ENCODE peak calls at places on chromosomes 4 and X, in six cellular contexts. O, I, R, D, X and L are unnamed samples.

GRCh38 chrX:145825896-145826295 is 8.3 kb downstream of the SLITRK2 start:
- DNase-seq in O (no peak), I (no peak), R (peak), D (peak), X (no peak), L (peak)

GRCh38 chr4:125243835-125244397 is 70.8 kb upstream of the FAT4 start:
- DNase-seq in O (peak), I (no peak), R (no peak), D (peak), X (no peak), L (no peak)

GRCh38 chrX:40085086-40085551 is 12.6 kb downstream of the BCOR start:
- DNase-seq in O (peak), I (no peak), R (no peak), D (peak), X (no peak), L (peak)

GRCh38 chrX:70141373-70141772 is 8.1 kb downstream of the IGBP1 start:
- DNase-seq in O (no peak), I (no peak), R (no peak), D (no peak), X (no peak), L (no peak)

GRCh38 chrX:148567229-148567628 is 66.8 kb downstream of the AFF2 start:
- DNase-seq in O (peak), I (no peak), R (no peak), D (peak), X (no peak), L (no peak)

GRCh38 chr4:178955614-178956013 is 1513.4 kb upstream of the AGA start:
- DNase-seq in O (no peak), I (no peak), R (no peak), D (no peak), X (no peak), L (no peak)

GRCh38 chr4:17336069-17336468 is 175.8 kb downstream of the QDPR start:
- DNase-seq in O (no peak), I (no peak), R (no peak), D (no peak), X (no peak), L (no peak)

GRCh38 chrX:39895228-39896110 is 202.3 kb downstream of the BCOR start:
- DNase-seq in O (no peak), I (no peak), R (no peak), D (no peak), X (no peak), L (peak)

GRCh38 chr4:80611366-80611765 is 275.8 kb downstream of the CFAP299 start:
- DNase-seq in O (no peak), I (no peak), R (no peak), D (no peak), X (no peak), L (no peak)

GRCh38 chrX:68536884-68537283 is 38.0 kb downstream of the YIPF6 start:
- DNase-seq in O (no peak), I (no peak), R (peak), D (no peak), X (no peak), L (no peak)

GRCh38 chr4:69689530-69690111 is 36.6 kb upstream of the UGT2A1 start:
- DNase-seq in O (peak), I (no peak), R (peak), D (peak), X (no peak), L (peak)

GRCh38 chr4:95377511-95377910 is 171.3 kb downstream of the UNC5C start:
- DNase-seq in O (no peak), I (no peak), R (no peak), D (no peak), X (no peak), L (no peak)

GRCh38 chrX:53235566-53235965 is 10.6 kb upstream of the KDM5C start:
- DNase-seq in O (no peak), I (no peak), R (no peak), D (no peak), X (no peak), L (no peak)

GRCh38 chr4:44928062-44928380 is 201.7 kb upstream of the GNPDA2 start:
- DNase-seq in O (no peak), I (no peak), R (no peak), D (no peak), X (no peak), L (no peak)

GRCh38 chr4:182324282-182324681 is 81.1 kb downstream of the TENM3 start:
- DNase-seq in O (peak), I (no peak), R (no peak), D (no peak), X (no peak), L (no peak)

GRCh38 chr4:88893961-88894360 is 163.0 kb downstream of the FAM13A start:
- DNase-seq in O (peak), I (no peak), R (no peak), D (peak), X (no peak), L (no peak)

GRCh38 chr4:8394806-8395205 is 45.7 kb downstream of the ACOX3 start:
- DNase-seq in O (no peak), I (no peak), R (no peak), D (no peak), X (no peak), L (no peak)

GRCh38 chrX:85619962-85620361 is 240.5 kb upstream of the POF1B start:
- DNase-seq in O (no peak), I (no peak), R (no peak), D (no peak), X (no peak), L (no peak)

GRCh38 chr4:119647558-119647957 is 19.0 kb upstream of the PDE5A start:
- DNase-seq in O (no peak), I (no peak), R (no peak), D (peak), X (no peak), L (peak)

GRCh38 chrX:45771560-45772340 is 571.1 kb upstream of the DIPK2B start:
- DNase-seq in O (peak), I (peak), R (no peak), D (peak), X (no peak), L (no peak)

GRCh38 chr4:55358668-55359067 is 12.6 kb downstream of the SRD5A3 start:
- DNase-seq in O (peak), I (no peak), R (no peak), D (peak), X (no peak), L (peak)

GRCh38 chr4:185567828-185568442 is 32.6 kb upstream of the PDLIM3 start:
- DNase-seq in O (no peak), I (no peak), R (no peak), D (peak), X (no peak), L (no peak)

GRCh38 chr4:52861879-52862604 is at the start of gene RASL11B:
- DNase-seq in O (peak), I (peak), R (peak), D (peak), X (peak), L (peak)

DNA sequence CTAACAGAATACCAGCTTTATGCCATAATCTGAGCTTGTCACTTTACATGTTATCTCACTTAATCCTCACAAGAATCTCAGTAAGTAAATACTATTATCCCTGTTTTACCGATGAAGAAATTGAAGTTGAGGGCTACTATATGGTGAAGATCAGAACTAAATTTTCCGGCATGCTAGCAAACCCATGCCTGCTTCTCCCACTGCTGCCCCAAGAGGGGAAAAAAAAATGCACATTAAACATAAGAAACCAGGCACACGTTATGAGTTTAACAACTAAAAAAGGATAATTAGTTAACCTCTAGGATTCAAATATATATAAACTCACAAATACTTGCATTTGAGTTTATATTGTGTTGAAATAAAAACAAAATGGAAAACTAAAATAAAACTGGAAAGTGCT is 10.8 kb downstream of the SLC10A7 start:
- DNase-seq in O (no peak), I (no peak), R (no peak), D (no peak), X (no peak), L (no peak)
- TF ChIP-seq CTCF in O (peak), I (no peak), R (peak), D (peak), X (peak), L (no peak)

DNA sequence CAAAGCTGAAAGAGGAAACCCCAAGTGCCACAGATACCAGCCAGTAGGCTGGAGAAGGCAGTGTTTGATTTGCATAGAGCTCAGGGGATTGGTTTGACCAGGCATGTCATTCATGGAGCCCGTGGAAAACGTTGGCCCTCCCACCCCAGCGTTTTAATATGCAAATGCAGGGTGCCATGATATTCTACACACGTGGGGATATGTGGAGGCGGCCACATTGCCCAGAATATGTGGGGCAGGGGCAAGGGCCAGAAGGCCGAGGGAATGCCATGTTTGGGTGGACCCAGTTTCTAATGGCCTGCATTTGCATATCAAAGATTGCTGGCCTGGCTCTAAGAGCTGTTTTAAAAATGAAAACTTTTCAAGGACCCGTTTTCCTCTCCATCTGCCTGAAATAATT is 71.1 kb downstream of the MAP9 start:
- DNase-seq in O (no peak), I (no peak), R (no peak), D (no peak), X (no peak), L (no peak)
- TF ChIP-seq CTCF in O (no peak), I (no peak), R (no peak), D (no peak), X (no peak), L (no peak)

DNA sequence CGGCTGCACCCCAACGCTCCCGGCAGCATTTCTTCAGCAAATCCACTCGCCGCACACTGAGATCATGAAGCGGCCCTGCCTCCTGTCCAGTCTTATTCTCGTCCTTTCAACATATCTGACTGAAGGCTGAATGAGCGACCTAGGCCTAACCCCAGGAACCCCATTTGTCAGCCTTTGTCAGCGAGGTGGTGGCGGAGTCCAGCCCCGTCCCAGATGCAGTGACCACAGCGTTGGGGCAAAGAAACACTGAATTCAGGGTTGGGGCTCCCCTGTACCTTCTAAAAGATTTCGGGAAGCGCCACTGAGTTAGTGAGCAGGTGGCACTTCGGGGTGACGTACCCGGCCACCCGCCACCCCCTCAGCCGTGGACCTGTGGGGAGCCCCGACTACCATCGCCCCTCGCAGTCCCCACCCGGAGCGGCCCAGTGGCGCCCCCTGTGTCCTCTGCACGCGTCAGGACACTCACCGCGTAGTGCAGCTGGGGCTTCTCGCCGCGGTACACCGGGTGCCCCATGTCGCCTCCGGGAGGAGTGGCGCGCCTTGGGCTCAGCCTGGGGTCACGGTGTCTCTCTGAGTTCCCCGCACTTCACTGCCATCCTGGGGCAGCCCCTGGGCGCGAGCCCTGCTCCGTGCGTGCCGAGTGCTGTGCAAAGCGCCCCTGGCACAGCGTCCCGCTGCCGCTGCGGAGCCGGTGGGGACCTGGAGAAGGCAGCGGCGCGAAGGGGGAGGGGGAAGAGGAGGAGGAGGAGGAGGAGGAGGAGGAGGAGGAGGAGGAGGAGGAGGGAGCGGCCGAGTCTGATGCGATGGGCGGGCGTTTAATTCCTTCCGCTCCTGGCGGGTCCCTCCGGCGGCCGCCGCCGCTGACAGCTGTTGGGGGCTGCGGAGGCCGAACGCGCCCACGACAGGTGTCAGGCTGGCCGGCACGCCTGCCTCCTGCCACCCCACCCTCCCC is 134.1 kb downstream of the AMELX start:
- DNase-seq in O (no peak), I (peak), R (peak), D (peak), X (no peak), L (no peak)
- TF ChIP-seq CTCF in O (peak), I (peak), R (peak), D (peak), X (peak), L (no peak)

GRCh38 chr4:129526812-129527211 is 430.9 kb downstream of the C4orf33 start:
- DNase-seq in O (peak), I (no peak), R (no peak), D (peak), X (no peak), L (peak)
- TF ChIP-seq CTCF in O (peak), I (peak), R (peak), D (no peak), X (peak), L (peak)

GRCh38 chrX:113260474-113260873 is 419.8 kb upstream of the AMOT start:
- DNase-seq in O (no peak), I (no peak), R (peak), D (no peak), X (no peak), L (peak)
- TF ChIP-seq CTCF in O (peak), I (no peak), R (peak), D (no peak), X (no peak), L (no peak)

GRCh38 chrX:154048398-154048797 is 28.7 kb upstream of the IRAK1 start:
- DNase-seq in O (no peak), I (no peak), R (no peak), D (no peak), X (no peak), L (no peak)

GRCh38 chrX:154044045-154044444 is 24.3 kb upstream of the IRAK1 start:
- DNase-seq in O (no peak), I (no peak), R (no peak), D (no peak), X (no peak), L (no peak)

GRCh38 chrX:154047266-154047665 is 27.6 kb upstream of the IRAK1 start:
- DNase-seq in O (no peak), I (no peak), R (no peak), D (peak), X (no peak), L (no peak)

GRCh38 chrX:154049209-154050112 is 29.8 kb upstream of the IRAK1 start:
- DNase-seq in O (no peak), I (no peak), R (no peak), D (no peak), X (no peak), L (no peak)

GRCh38 chrX:154046262-154046771 is 26.6 kb upstream of the IRAK1 start:
- DNase-seq in O (no peak), I (no peak), R (peak), D (peak), X (no peak), L (peak)
- TF ChIP-seq CTCF in O (peak), I (peak), R (no peak), D (peak), X (no peak), L (no peak)

GRCh38 chrX:26908218-26908617 is 554.9 kb downstream of the PPP4R3C start:
- DNase-seq in O (no peak), I (no peak), R (no peak), D (no peak), X (no peak), L (no peak)
- TF ChIP-seq CTCF in O (no peak), I (no peak), R (no peak), D (no peak), X (no peak), L (no peak)

DNA sequence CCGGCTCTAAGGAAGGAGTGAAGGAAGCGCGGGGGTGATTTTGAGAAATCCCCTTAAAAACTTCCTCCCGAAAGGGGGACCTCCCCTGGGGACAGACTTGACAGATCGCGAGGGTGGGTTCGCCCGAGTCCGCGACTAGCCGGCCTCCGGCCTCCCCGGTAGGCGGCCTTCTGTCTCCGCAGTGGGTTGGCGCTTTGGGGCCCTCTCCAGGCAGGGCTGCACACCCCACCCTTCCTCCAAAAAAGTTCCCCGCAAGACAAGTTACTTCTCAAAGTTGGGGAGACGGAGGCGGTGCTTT is 24.8 kb downstream of the HOPX start:
- DNase-seq in O (no peak), I (no peak), R (peak), D (no peak), X (no peak), L (no peak)
- TF ChIP-seq CTCF in O (peak), I (peak), R (peak), D (peak), X (no peak), L (no peak)

GRCh38 chr4:122732329-122733026 is at the start of gene BBS12:
- DNase-seq in O (peak), I (peak), R (peak), D (peak), X (peak), L (peak)
- TF ChIP-seq CTCF in O (peak), I (peak), R (peak), D (peak), X (peak), L (peak)